ENCODE peak calls at places on chromosome 9, in six cellular contexts. One of them, this sample, is unnamed.

GRCh38 chr9:37300620-37301368 is 121.7 kb upstream of the GRHPR start:
- DNase-seq in mammary epithelial cell: peak; percentile 12
- DNase-seq in heart right ventricle: no peak
- DNase-seq in Peyer's patch: no peak
- DNase-seq in HepG2: no peak
- DNase-seq in GM23248: peak; percentile 60
- DNase-seq in this sample: no peak

GRCh38 chr9:113599647-113600476 is 136.3 kb downstream of the RGS3 start:
- DNase-seq in GM23248: peak; percentile 88
- DNase-seq in heart right ventricle: no peak
- DNase-seq in mammary epithelial cell: no peak
- DNase-seq in HepG2: no peak
- DNase-seq in Peyer's patch: peak; percentile 42
- DNase-seq in this sample: no peak

GRCh38 chr9:135531096-135531495 is 9.9 kb downstream of the LCN1 start:
- DNase-seq in GM23248: no peak
- DNase-seq in mammary epithelial cell: no peak
- DNase-seq in Peyer's patch: no peak
- DNase-seq in HepG2: no peak
- DNase-seq in heart right ventricle: no peak
- DNase-seq in this sample: no peak

GRCh38 chr9:93567271-93567959 is 9.0 kb upstream of the PHF2 start:
- DNase-seq in Peyer's patch: peak; percentile 47
- DNase-seq in mammary epithelial cell: no peak
- DNase-seq in GM23248: peak; percentile 33
- DNase-seq in heart right ventricle: no peak
- DNase-seq in HepG2: no peak
- DNase-seq in this sample: no peak

GRCh38 chr9:14215614-14216013 is 98.3 kb downstream of the NFIB start:
- DNase-seq in HepG2: no peak
- DNase-seq in heart right ventricle: no peak
- DNase-seq in Peyer's patch: no peak
- DNase-seq in GM23248: peak; percentile 67
- DNase-seq in mammary epithelial cell: no peak
- DNase-seq in this sample: no peak

GRCh38 chr9:77827104-77827784 is 179.1 kb upstream of the GNA14 start:
- DNase-seq in GM23248: no peak
- DNase-seq in mammary epithelial cell: no peak
- DNase-seq in HepG2: peak; percentile 16
- DNase-seq in Peyer's patch: no peak
- DNase-seq in heart right ventricle: no peak
- DNase-seq in this sample: no peak

GRCh38 chr9:34590376-34591090 is 1.0 kb upstream of the CNTFR start:
- DNase-seq in mammary epithelial cell: no peak
- DNase-seq in GM23248: no peak
- DNase-seq in heart right ventricle: peak; percentile 32
- DNase-seq in HepG2: no peak
- DNase-seq in Peyer's patch: peak; percentile 79
- DNase-seq in this sample: peak; percentile 72

GRCh38 chr9:23542438-23542837 is 283.6 kb downstream of the ELAVL2 start:
- DNase-seq in mammary epithelial cell: no peak
- DNase-seq in HepG2: no peak
- DNase-seq in heart right ventricle: no peak
- DNase-seq in GM23248: no peak
- DNase-seq in Peyer's patch: no peak
- DNase-seq in this sample: no peak

GRCh38 chr9:111529787-111530186 is 4.8 kb downstream of the ZNF483 start:
- DNase-seq in heart right ventricle: no peak
- DNase-seq in mammary epithelial cell: no peak
- DNase-seq in HepG2: no peak
- DNase-seq in Peyer's patch: no peak
- DNase-seq in GM23248: no peak
- DNase-seq in this sample: no peak

GRCh38 chr9:122777935-122778671 is 10.6 kb upstream of the OR5C1 start:
- DNase-seq in HepG2: no peak
- DNase-seq in heart right ventricle: no peak
- DNase-seq in mammary epithelial cell: peak; percentile 54
- DNase-seq in Peyer's patch: no peak
- DNase-seq in GM23248: peak; percentile 85
- DNase-seq in this sample: no peak

GRCh38 chr9:136860933-136861873 is 4.9 kb downstream of the EDF1 start:
- DNase-seq in heart right ventricle: no peak
- DNase-seq in GM23248: no peak
- DNase-seq in HepG2: no peak
- DNase-seq in mammary epithelial cell: no peak
- DNase-seq in Peyer's patch: peak; percentile 50
- DNase-seq in this sample: peak; percentile 45

GRCh38 chr9:89802809-89803355 is 198.1 kb downstream of the GADD45G start:
- DNase-seq in Peyer's patch: no peak
- DNase-seq in GM23248: no peak
- DNase-seq in HepG2: no peak
- DNase-seq in mammary epithelial cell: no peak
- DNase-seq in heart right ventricle: peak; percentile 75
- DNase-seq in this sample: no peak

GRCh38 chr9:89996106-89996505 is 391.3 kb downstream of the GADD45G start:
- DNase-seq in Peyer's patch: no peak
- DNase-seq in HepG2: no peak
- DNase-seq in heart right ventricle: no peak
- DNase-seq in GM23248: no peak
- DNase-seq in mammary epithelial cell: no peak
- DNase-seq in this sample: peak; percentile 94

GRCh38 chr9:72586388-72587160 is 65.2 kb downstream of the TMC1 start:
- DNase-seq in Peyer's patch: peak; percentile 53
- DNase-seq in heart right ventricle: no peak
- DNase-seq in GM23248: peak; percentile 88
- DNase-seq in mammary epithelial cell: peak; percentile 90
- DNase-seq in HepG2: no peak
- DNase-seq in this sample: no peak

GRCh38 chr9:32426278-32426939 is 42.0 kb downstream of the ACO1 start:
- DNase-seq in mammary epithelial cell: peak; percentile 71
- DNase-seq in GM23248: peak; percentile 54
- DNase-seq in HepG2: peak; percentile 92
- DNase-seq in Peyer's patch: peak; percentile 64
- DNase-seq in heart right ventricle: no peak
- DNase-seq in this sample: peak; percentile 85

GRCh38 chr9:86126998-86127972 is 27.9 kb upstream of the GOLM1 start:
- DNase-seq in Peyer's patch: peak; percentile 85
- DNase-seq in mammary epithelial cell: peak; percentile 91
- DNase-seq in GM23248: peak; percentile 93
- DNase-seq in heart right ventricle: peak; percentile 17
- DNase-seq in HepG2: peak; percentile 79
- DNase-seq in this sample: peak; percentile 84

GRCh38 chr9:21294904-21295538 is 10.1 kb downstream of the IFNA5 start:
- DNase-seq in heart right ventricle: no peak
- DNase-seq in GM23248: no peak
- DNase-seq in Peyer's patch: no peak
- DNase-seq in HepG2: no peak
- DNase-seq in mammary epithelial cell: no peak
- DNase-seq in this sample: no peak

GRCh38 chr9:18442629-18443491 is 31.1 kb upstream of the ADAMTSL1 start:
- DNase-seq in mammary epithelial cell: peak; percentile 64
- DNase-seq in Peyer's patch: peak; percentile 64
- DNase-seq in heart right ventricle: peak; percentile 58
- DNase-seq in HepG2: peak; percentile 49
- DNase-seq in GM23248: peak; percentile 86
- DNase-seq in this sample: peak; percentile 73

GRCh38 chr9:104772707-104773106 is 8.8 kb downstream of the NIPSNAP3B start:
- DNase-seq in GM23248: peak; percentile 40
- DNase-seq in mammary epithelial cell: no peak
- DNase-seq in HepG2: no peak
- DNase-seq in heart right ventricle: no peak
- DNase-seq in Peyer's patch: no peak
- DNase-seq in this sample: no peak
- H3K4me3 ChIP-seq in GM23248: peak overlapping the region; percentile 7
- H3K4me3 ChIP-seq in mammary epithelial cell: no peak overlapping the region
- H3K4me3 ChIP-seq in HepG2: no peak overlapping the region
- H3K4me3 ChIP-seq in heart right ventricle: peak overlapping the region; percentile 36
- H3K4me3 ChIP-seq in Peyer's patch: no peak overlapping the region
- H3K4me3 ChIP-seq in this sample: no peak overlapping the region

GRCh38 chr9:127583605-127584053 is 28.4 kb upstream of the STXBP1 start:
- DNase-seq in GM23248: peak; percentile 77
- DNase-seq in HepG2: no peak
- DNase-seq in Peyer's patch: no peak
- DNase-seq in heart right ventricle: no peak
- DNase-seq in mammary epithelial cell: peak; percentile 92
- DNase-seq in this sample: no peak
- H3K4me3 ChIP-seq in GM23248: no peak overlapping the region
- H3K4me3 ChIP-seq in HepG2: no peak overlapping the region
- H3K4me3 ChIP-seq in Peyer's patch: no peak overlapping the region
- H3K4me3 ChIP-seq in heart right ventricle: no peak overlapping the region
- H3K4me3 ChIP-seq in mammary epithelial cell: no peak overlapping the region
- H3K4me3 ChIP-seq in this sample: no peak overlapping the region

GRCh38 chr9:110050925-110051355 is 157.0 kb downstream of the C9orf152 start:
- DNase-seq in heart right ventricle: no peak
- DNase-seq in Peyer's patch: no peak
- DNase-seq in GM23248: peak; percentile 96
- DNase-seq in HepG2: no peak
- DNase-seq in mammary epithelial cell: peak; percentile 91
- DNase-seq in this sample: no peak
- H3K4me3 ChIP-seq in heart right ventricle: peak overlapping the region; percentile 92
- H3K4me3 ChIP-seq in Peyer's patch: peak overlapping the region; percentile 11
- H3K4me3 ChIP-seq in GM23248: peak overlapping the region; percentile 97
- H3K4me3 ChIP-seq in HepG2: no peak overlapping the region
- H3K4me3 ChIP-seq in mammary epithelial cell: no peak overlapping the region
- H3K4me3 ChIP-seq in this sample: no peak overlapping the region

DNA sequence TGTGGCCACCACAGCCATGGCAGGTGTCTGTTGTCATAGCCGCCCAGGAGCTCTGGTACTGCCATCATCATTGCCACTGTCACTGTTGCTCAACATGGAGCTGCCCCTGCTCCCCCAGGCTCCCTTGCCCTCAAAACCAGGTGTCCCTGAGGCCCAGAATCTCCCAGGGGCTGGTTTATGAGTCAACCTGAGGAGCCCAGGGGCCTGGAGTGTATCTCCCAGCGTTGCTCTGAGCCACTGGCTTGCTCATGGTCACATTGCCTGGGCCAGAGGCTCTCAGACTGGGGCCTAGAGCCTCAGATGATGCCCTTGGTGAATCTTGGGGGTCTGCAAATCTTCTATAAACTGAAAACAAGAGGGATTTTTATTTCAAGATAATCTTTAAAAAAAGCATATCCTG is 24.7 kb upstream of the TBC1D2 start:
- DNase-seq in mammary epithelial cell: no peak
- DNase-seq in Peyer's patch: no peak
- DNase-seq in GM23248: no peak
- DNase-seq in HepG2: no peak
- DNase-seq in heart right ventricle: no peak
- DNase-seq in this sample: no peak
- H3K4me3 ChIP-seq in mammary epithelial cell: no peak overlapping the region
- H3K4me3 ChIP-seq in Peyer's patch: no peak overlapping the region
- H3K4me3 ChIP-seq in GM23248: no peak overlapping the region
- H3K4me3 ChIP-seq in HepG2: no peak overlapping the region
- H3K4me3 ChIP-seq in heart right ventricle: no peak overlapping the region
- H3K4me3 ChIP-seq in this sample: no peak overlapping the region

This sample was measured in right lobe of liver.